ENCODE peak calls at places on chromosomes 4 and X, in seven cellular contexts. S is uterus, A is A549, U is pancreas, M is heart right ventricle, Y is Peyer's patch, T is OCI-LY7. E is an unnamed sample.

GRCh38 chr4:187069398-187069797 is 345.7 kb upstream of the FAT1 start:
- DNase-seq in S (no peak), A (no peak), U (no peak), M (no peak), Y (no peak), T (no peak), E (no peak)

GRCh38 chr4:156512622-156513021 is 459.0 kb downstream of the PDGFC start:
- DNase-seq in S (no peak), A (no peak), U (no peak), M (no peak), Y (no peak), T (no peak), E (no peak)

GRCh38 chr4:25667931-25668557 is 12.4 kb downstream of the SLC34A2 start:
- DNase-seq in S (no peak), A (no peak), U (no peak), M (no peak), Y (no peak), T (no peak), E (no peak)

GRCh38 chr4:4712800-4713528 is 146.5 kb upstream of the MSX1 start:
- DNase-seq in S (no peak), A (no peak), U (no peak), M (no peak), Y (no peak), T (no peak), E (no peak)

GRCh38 chrX:133781174-133781573 is 204.2 kb downstream of the GPC3 start:
- DNase-seq in S (no peak), A (no peak), U (no peak), M (no peak), Y (no peak), T (no peak), E (no peak)

GRCh38 chr4:74933562-74934015 is 673 bp downstream of the PARM1 start:
- DNase-seq in S (peak; percentile 18), A (no peak), U (peak; percentile 34), M (peak; percentile 16), Y (peak; percentile 18), T (no peak), E (no peak)

GRCh38 chr4:121219222-121219621 is 55.1 kb upstream of the TNIP3 start:
- DNase-seq in S (no peak), A (no peak), U (no peak), M (no peak), Y (no peak), T (no peak), E (no peak)

GRCh38 chrX:39605183-39605582 is 492.6 kb downstream of the BCOR start:
- DNase-seq in S (no peak), A (no peak), U (no peak), M (no peak), Y (no peak), T (no peak), E (no peak)

GRCh38 chrX:39891781-39892180 is 206.0 kb downstream of the BCOR start:
- DNase-seq in S (no peak), A (no peak), U (no peak), M (no peak), Y (no peak), T (peak; percentile 69), E (no peak)

GRCh38 chr4:168993724-168994510 is 16.1 kb downstream of the CBR4 start:
- DNase-seq in S (peak; percentile 32), A (no peak), U (no peak), M (no peak), Y (no peak), T (no peak), E (no peak)

GRCh38 chr4:164087733-164088132 is 593.2 kb downstream of the TMA16 start:
- DNase-seq in S (no peak), A (no peak), U (no peak), M (no peak), Y (no peak), T (no peak), E (no peak)

GRCh38 chr4:54277691-54278090 is 48.6 kb downstream of the PDGFRA start:
- DNase-seq in S (peak; percentile 28), A (no peak), U (peak; percentile 37), M (no peak), Y (no peak), T (no peak), E (no peak)

GRCh38 chr4:15912236-15912635 is 26.3 kb downstream of the FGFBP1 start:
- DNase-seq in S (no peak), A (no peak), U (no peak), M (no peak), Y (no peak), T (no peak), E (no peak)

GRCh38 chr4:52926575-52926974 is 64.5 kb downstream of the RASL11B start:
- DNase-seq in S (no peak), A (no peak), U (no peak), M (no peak), Y (no peak), T (no peak), E (no peak)

GRCh38 chr4:55079451-55080173 is 45.8 kb downstream of the KDR start:
- DNase-seq in S (no peak), A (no peak), U (no peak), M (no peak), Y (no peak), T (no peak), E (no peak)

GRCh38 chr4:4269326-4269725 is 20.6 kb downstream of the LYAR start:
- DNase-seq in S (no peak), A (no peak), U (no peak), M (no peak), Y (peak; percentile 39), T (no peak), E (no peak)

GRCh38 chr4:112284662-112285411 is 867 bp downstream of the TIFA start:
- DNase-seq in S (no peak), A (no peak), U (no peak), M (no peak), Y (peak; percentile 58), T (peak; percentile 52), E (no peak)

GRCh38 chrX:77519765-77520164 is 72.6 kb downstream of the FGF16 start:
- DNase-seq in S (no peak), A (no peak), U (no peak), M (no peak), Y (no peak), T (no peak), E (no peak)

GRCh38 chrX:136814847-136815634 is 34.3 kb upstream of the ARHGEF6 start:
- DNase-seq in S (no peak), A (no peak), U (no peak), M (no peak), Y (no peak), T (no peak), E (no peak)

GRCh38 chr4:145808848-145809512 is 129.0 kb downstream of the C4orf51 start:
- DNase-seq in S (no peak), A (no peak), U (no peak), M (no peak), Y (no peak), T (no peak), E (no peak)
- H3K9me3 ChIP-seq in S (no peaks in the 10 kb centered on the region), A (peaks cover 24% of the 10 kb centered on the region), U (no peaks in the 10 kb centered on the region), M (peaks cover 4% of the 10 kb centered on the region), Y (no peaks in the 10 kb centered on the region), T (peaks cover 23% of the 10 kb centered on the region), E (peaks cover 4% of the 10 kb centered on the region)

GRCh38 chr4:110622841-110623709 is at the start of gene PITX2:
- DNase-seq in S (peak; percentile 37), A (no peak), U (peak; percentile 62), M (peak; percentile 51), Y (no peak), T (peak; percentile 89), E (peak; percentile 17)
- H3K4me1 ChIP-seq in S (no peaks in the 10 kb centered on the region), A (no peaks in the 10 kb centered on the region), U (peaks cover 7% of the 10 kb centered on the region), M (peaks cover 29% of the 10 kb centered on the region), Y (no peaks in the 10 kb centered on the region), T (no peaks in the 10 kb centered on the region), E (peaks cover 4% of the 10 kb centered on the region)

GRCh38 chrX:809081-809480 is 178.5 kb downstream of the SHOX start:
- DNase-seq in S (no peak), A (no peak), U (no peak), M (no peak), Y (no peak), T (no peak), E (no peak)
- H3K9me3 ChIP-seq in S (no peaks in the 10 kb centered on the region), A (no peaks in the 10 kb centered on the region), U (no peaks in the 10 kb centered on the region), M (no peaks in the 10 kb centered on the region), Y (no peaks in the 10 kb centered on the region), T (no peaks in the 10 kb centered on the region), E (peaks cover 5% of the 10 kb centered on the region)

GRCh38 chr4:6281436-6282144 is 11.9 kb downstream of the WFS1 start:
- DNase-seq in S (peak; percentile 65), A (no peak), U (no peak), M (peak; percentile 68), Y (no peak), T (no peak), E (no peak)

GRCh38 chr4:6277935-6278800 is 8.5 kb downstream of the WFS1 start:
- DNase-seq in S (no peak), A (no peak), U (no peak), M (no peak), Y (no peak), T (no peak), E (no peak)

GRCh38 chr4:6278801-6279197 is 9.1 kb downstream of the WFS1 start:
- DNase-seq in S (peak; percentile 82), A (no peak), U (peak; percentile 23), M (peak; percentile 80), Y (peak; percentile 28), T (no peak), E (no peak)

GRCh38 chr4:6280365-6280996 is 10.8 kb downstream of the WFS1 start:
- DNase-seq in S (no peak), A (no peak), U (no peak), M (no peak), Y (no peak), T (no peak), E (no peak)

DNA sequence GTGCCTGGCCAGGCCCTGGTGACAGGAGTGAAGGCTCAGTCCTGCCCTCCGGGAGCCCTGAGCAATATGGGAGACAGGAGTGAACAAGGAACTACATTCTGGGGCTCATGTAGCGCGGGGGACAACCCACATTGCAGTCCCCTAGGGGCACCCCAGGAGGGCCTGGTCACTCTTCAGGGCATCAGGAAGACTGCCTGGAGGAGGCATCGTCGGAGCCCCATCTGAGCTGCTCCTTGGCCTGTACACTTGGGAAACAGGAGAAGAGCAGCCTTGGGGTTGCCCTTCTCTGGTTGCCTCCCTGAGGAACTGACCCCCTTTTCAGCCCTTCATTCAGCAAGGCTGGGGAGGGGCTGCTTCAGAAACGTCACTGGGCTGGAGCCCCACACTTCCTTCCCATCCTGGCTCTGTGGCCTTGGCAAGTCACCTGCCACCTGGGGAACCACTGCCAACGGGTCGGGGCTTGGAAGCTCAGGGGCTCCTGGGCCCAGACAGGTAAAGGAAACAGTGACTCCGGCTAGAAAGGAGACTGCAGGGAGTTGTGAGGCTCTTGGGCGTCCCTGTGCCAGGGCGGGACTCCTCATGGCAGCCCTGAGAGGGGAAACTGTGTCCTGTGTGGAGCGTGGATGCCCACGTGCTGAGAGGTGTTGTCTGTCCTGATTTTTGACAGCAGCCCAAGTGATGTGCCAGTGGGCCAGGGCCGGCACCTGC is 10.1 kb downstream of the WFS1 start:
- DNase-seq in S (no peak), A (no peak), U (no peak), M (no peak), Y (no peak), T (no peak), E (no peak)
- H3K4me1 ChIP-seq in S (peaks cover 25% of the 10 kb centered on the region), A (no peaks in the 10 kb centered on the region), U (peaks cover 9% of the 10 kb centered on the region), M (peaks cover 85% of the 10 kb centered on the region), Y (peaks cover 8% of the 10 kb centered on the region), T (peaks cover 32% of the 10 kb centered on the region), E (peaks cover 20% of the 10 kb centered on the region)